ENCODE peak calls at places on chromosomes 6 and 20, in six cellular contexts. Z is retinal pigment epithelial cell, B is glutamatergic neuron, P is progenitor cell of endocrine pancreas, O is transverse colon, D is GM23338. K is an unnamed sample.

GRCh38 chr6:39446909-39447308 is 124.4 kb upstream of the KCNK16 start:
- DNase-seq in B (no peak), P (no peak), Z (no peak), O (no peak), D (no peak), K (no peak)

GRCh38 chr20:62891111-62891510 is 29.5 kb upstream of the TCFL5 start:
- DNase-seq in Z (no peak), B (peak; percentile 57), P (no peak), D (no peak), O (no peak), K (no peak)

GRCh38 chr6:128208078-128208477 is 307.2 kb upstream of the THEMIS start:
- DNase-seq in Z (no peak), D (no peak), B (no peak), O (no peak), P (no peak), K (no peak)

GRCh38 chr20:34880095-34880680 is 3.8 kb downstream of the ACSS2 start:
- DNase-seq in P (no peak), O (no peak), B (no peak), Z (no peak), D (no peak), K (no peak)

GRCh38 chr20:23528867-23529431 is 38.0 kb downstream of the CST8 start:
- DNase-seq in B (no peak), O (no peak), D (no peak), Z (no peak), P (no peak), K (no peak)

GRCh38 chr6:170193326-170193821 is 97.5 kb downstream of the DLL1 start:
- DNase-seq in D (no peak), O (no peak), Z (no peak), B (no peak), P (no peak), K (peak; percentile 42)

GRCh38 chr6:130027948-130028347 is 9.6 kb downstream of the L3MBTL3 start:
- DNase-seq in P (no peak), D (no peak), Z (no peak), B (no peak), O (no peak), K (no peak)

GRCh38 chr20:15734054-15734453 is 839.2 kb downstream of the KIF16B start:
- DNase-seq in O (no peak), Z (no peak), D (no peak), P (no peak), B (no peak), K (no peak)

GRCh38 chr6:113182370-113183141 is 674.6 kb upstream of the MARCKS start:
- DNase-seq in P (no peak), D (no peak), B (no peak), Z (peak; percentile 54), O (no peak), K (no peak)

GRCh38 chr6:15129872-15130271 is 116.0 kb upstream of the JARID2 start:
- DNase-seq in Z (no peak), O (no peak), P (no peak), B (no peak), D (peak; percentile 11), K (no peak)

GRCh38 chr6:1855890-1856289 is 246.2 kb downstream of the FOXC1 start:
- DNase-seq in B (no peak), Z (no peak), O (no peak), P (no peak), D (no peak), K (no peak)

GRCh38 chr20:31758521-31758920 is 19.4 kb downstream of the TPX2 start:
- DNase-seq in P (no peak), D (no peak), O (no peak), Z (no peak), B (no peak), K (no peak)

GRCh38 chr6:74851598-74851997 is 354.3 kb downstream of the COL12A1 start:
- DNase-seq in P (no peak), Z (no peak), D (no peak), O (no peak), B (no peak), K (no peak)

GRCh38 chr6:43698584-43699349 is 11.2 kb upstream of the MRPS18A start:
- DNase-seq in B (peak; percentile 38), Z (no peak), P (no peak), D (peak; percentile 27), O (no peak), K (no peak)

GRCh38 chr20:5061209-5061608 is 58.5 kb downstream of the PCNA start:
- DNase-seq in D (peak; percentile 28), O (no peak), B (no peak), Z (peak; percentile 10), P (no peak), K (no peak)

GRCh38 chr6:152474341-152474740 is 162.8 kb downstream of the SYNE1 start:
- DNase-seq in Z (no peak), D (no peak), B (no peak), O (no peak), P (no peak), K (no peak)

GRCh38 chr6:13486679-13487121 is 700 bp downstream of the GFOD1 start:
- DNase-seq in O (peak; percentile 65), B (peak; percentile 69), Z (no peak), P (no peak), D (peak; percentile 63), K (peak; percentile 73)
- TF ChIP-seq CTCF in O (no peak), B (no peak), Z (no peak), P (no peak), D (no peak), K (no peak)

GRCh38 chr6:90860822-90861601 is 274.1 kb upstream of the MAP3K7 start:
- DNase-seq in Z (no peak), D (no peak), P (no peak), O (no peak), B (no peak), K (no peak)
- TF ChIP-seq CTCF in Z (peak; percentile 13), D (peak; percentile 55), P (peak; percentile 29), O (no peak), B (no peak), K (peak; percentile 28)

GRCh38 chr20:17966432-17967312 is 1.9 kb downstream of the SNX5 start:
- DNase-seq in O (no peak), P (no peak), Z (no peak), B (no peak), D (peak; percentile 33), K (no peak)
- TF ChIP-seq CTCF in O (peak; percentile 35), P (peak; percentile 37), Z (peak; percentile 25), B (no peak), D (no peak), K (peak; percentile 53)

GRCh38 chr6:90220273-90220672 is 76.4 kb downstream of the BACH2 start:
- DNase-seq in O (no peak), D (no peak), Z (no peak), P (no peak), B (no peak), K (no peak)

GRCh38 chr6:90219168-90219985 is 77.3 kb downstream of the BACH2 start:
- DNase-seq in P (peak; percentile 37), B (peak; percentile 27), Z (peak; percentile 79), O (peak; percentile 20), D (peak; percentile 15), K (no peak)

GRCh38 chr6:90222008-90222407 is 74.6 kb downstream of the BACH2 start:
- DNase-seq in O (no peak), D (no peak), B (no peak), P (no peak), Z (no peak), K (no peak)

GRCh38 chr6:90222724-90223198 is 73.9 kb downstream of the BACH2 start:
- DNase-seq in O (no peak), Z (no peak), B (no peak), D (no peak), P (no peak), K (no peak)

GRCh38 chr6:90221403-90221802 is 75.2 kb downstream of the BACH2 start:
- DNase-seq in D (peak; percentile 18), B (no peak), Z (no peak), P (no peak), O (no peak), K (no peak)
- TF ChIP-seq CTCF in D (no peak), B (no peak), Z (no peak), P (no peak), O (no peak), K (no peak)

GRCh38 chr20:37901667-37902503 is 1.0 kb upstream of the VSTM2L start:
- DNase-seq in B (no peak), O (no peak), D (peak; percentile 82), Z (no peak), P (peak; percentile 33), K (no peak)

GRCh38 chr20:37904008-37904675 is 1.2 kb downstream of the VSTM2L start:
- DNase-seq in B (no peak), D (no peak), Z (no peak), P (no peak), O (no peak), K (no peak)

GRCh38 chr20:37902504-37903313 is at the start of gene VSTM2L:
- DNase-seq in P (no peak), D (peak; percentile 77), Z (no peak), B (peak; percentile 81), O (peak; percentile 22), K (no peak)

GRCh38 chr20:37904845-37905244 is 1.9 kb downstream of the VSTM2L start:
- DNase-seq in Z (no peak), D (no peak), B (no peak), O (no peak), P (no peak), K (no peak)

GRCh38 chr20:37903317-37904007 is 535 bp downstream of the VSTM2L start:
- DNase-seq in Z (no peak), B (no peak), D (peak; percentile 29), P (no peak), O (no peak), K (no peak)
- TF ChIP-seq CTCF in Z (peak; percentile 29), B (peak; percentile 79), D (peak; percentile 66), P (peak; percentile 46), O (no peak), K (peak; percentile 69)